ENCODE peak calls at places on chromosomes 6 and 20, in eight cellular contexts. One of them, this sample, is unnamed.

GRCh38 chr6:90343581-90343980 is 46.9 kb upstream of the BACH2 start:
- DNase-seq in left ventricle myocardium inferior: no peak
- DNase-seq in NCI-H1417: no peak
- DNase-seq in cardiac fibroblast: peak; percentile 29
- DNase-seq in uterus: no peak
- DNase-seq in DMS53: no peak
- DNase-seq in occipital lobe: no peak
- DNase-seq in NCI-H1092 treated with DMSO at 0.1 percent for 48 hours: no peak
- DNase-seq in this sample: peak; percentile 48

GRCh38 chr20:37943033-37943432 is 40.1 kb downstream of the VSTM2L start:
- DNase-seq in NCI-H1092 treated with DMSO at 0.1 percent for 48 hours: no peak
- DNase-seq in cardiac fibroblast: no peak
- DNase-seq in DMS53: no peak
- DNase-seq in left ventricle myocardium inferior: no peak
- DNase-seq in occipital lobe: no peak
- DNase-seq in uterus: no peak
- DNase-seq in NCI-H1417: no peak
- DNase-seq in this sample: no peak

GRCh38 chr6:56282391-56282790 is 35.0 kb upstream of the COL21A1 start:
- DNase-seq in NCI-H1092 treated with DMSO at 0.1 percent for 48 hours: no peak
- DNase-seq in occipital lobe: no peak
- DNase-seq in uterus: no peak
- DNase-seq in cardiac fibroblast: no peak
- DNase-seq in NCI-H1417: no peak
- DNase-seq in DMS53: no peak
- DNase-seq in left ventricle myocardium inferior: no peak
- DNase-seq in this sample: no peak

GRCh38 chr6:167549187-167549586 is 224.3 kb downstream of the TTLL2 start:
- DNase-seq in NCI-H1417: no peak
- DNase-seq in left ventricle myocardium inferior: no peak
- DNase-seq in DMS53: no peak
- DNase-seq in NCI-H1092 treated with DMSO at 0.1 percent for 48 hours: no peak
- DNase-seq in cardiac fibroblast: no peak
- DNase-seq in uterus: no peak
- DNase-seq in occipital lobe: peak; percentile 6
- DNase-seq in this sample: no peak

GRCh38 chr6:112054520-112055160 is 736 bp downstream of the CCN6 start:
- DNase-seq in left ventricle myocardium inferior: no peak
- DNase-seq in NCI-H1092 treated with DMSO at 0.1 percent for 48 hours: no peak
- DNase-seq in DMS53: peak; percentile 13
- DNase-seq in uterus: no peak
- DNase-seq in occipital lobe: no peak
- DNase-seq in NCI-H1417: no peak
- DNase-seq in cardiac fibroblast: no peak
- DNase-seq in this sample: peak; percentile 35

GRCh38 chr6:125858427-125859320 is 67.9 kb downstream of the NCOA7 start:
- DNase-seq in NCI-H1417: no peak
- DNase-seq in DMS53: peak; percentile 54
- DNase-seq in uterus: peak; percentile 35
- DNase-seq in occipital lobe: peak; percentile 20
- DNase-seq in left ventricle myocardium inferior: no peak
- DNase-seq in NCI-H1092 treated with DMSO at 0.1 percent for 48 hours: no peak
- DNase-seq in cardiac fibroblast: peak; percentile 79
- DNase-seq in this sample: peak; percentile 72

GRCh38 chr20:3071266-3071609 is 182 bp upstream of the OXT start:
- DNase-seq in NCI-H1092 treated with DMSO at 0.1 percent for 48 hours: no peak
- DNase-seq in NCI-H1417: no peak
- DNase-seq in cardiac fibroblast: no peak
- DNase-seq in left ventricle myocardium inferior: no peak
- DNase-seq in occipital lobe: no peak
- DNase-seq in DMS53: no peak
- DNase-seq in uterus: no peak
- DNase-seq in this sample: no peak

GRCh38 chr6:6379573-6379972 is 59.1 kb upstream of the F13A1 start:
- DNase-seq in DMS53: peak; percentile 53
- DNase-seq in cardiac fibroblast: no peak
- DNase-seq in left ventricle myocardium inferior: no peak
- DNase-seq in uterus: no peak
- DNase-seq in NCI-H1092 treated with DMSO at 0.1 percent for 48 hours: no peak
- DNase-seq in NCI-H1417: no peak
- DNase-seq in occipital lobe: no peak
- DNase-seq in this sample: peak; percentile 81

This sample was measured in renal cortical epithelial cell.